ENCODE peak calls at places on chromosomes 7 and 10, in four cellular contexts. O, R, M and G are unnamed samples.

GRCh38 chr7:36960105-36960504 is 235.8 kb upstream of the AOAH start:
- DNase-seq in M (no peak), O (no peak), R (no peak), G (no peak)

GRCh38 chr7:151003572-151003971 is 12.8 kb downstream of the NOS3 start:
- DNase-seq in O (no peak), R (no peak), M (no peak), G (no peak)

GRCh38 chr7:155698633-155699032 is 54.2 kb downstream of the RBM33 start:
- DNase-seq in M (no peak), R (no peak), O (peak), G (no peak)

GRCh38 chr7:112297681-112298080 is 91.2 kb downstream of the ZNF277 start:
- DNase-seq in R (no peak), M (no peak), O (no peak), G (no peak)

GRCh38 chr10:61284222-61284890 is 168.8 kb downstream of the TMEM26 start:
- DNase-seq in R (peak), O (peak), M (no peak), G (no peak)

GRCh38 chr10:101293007-101293723 is 60.8 kb upstream of the BTRC start:
- DNase-seq in O (no peak), R (no peak), M (no peak), G (no peak)

GRCh38 chr10:79223346-79224048 is 123.8 kb upstream of the PPIF start:
- DNase-seq in M (no peak), O (no peak), R (peak), G (peak)

GRCh38 chr7:139589474-139589873 is 66.0 kb downstream of the CLEC2L start:
- DNase-seq in O (no peak), M (no peak), R (no peak), G (no peak)

GRCh38 chr7:141003172-141004080 is 11.3 kb downstream of the MRPS33 start:
- DNase-seq in M (no peak), O (no peak), R (no peak), G (no peak)